ENCODE peak calls at places on chromosomes 13 and 19, in four cellular contexts. Y, B, F and T are unnamed samples.

GRCh38 chr13:39557285-39557955 is 45.6 kb downstream of the LHFPL6 start:
- DNase-seq in Y (no peak), B (no peak), F (no peak), T (no peak)

GRCh38 chr13:35927554-35927953 is 203.6 kb downstream of the DCLK1 start:
- DNase-seq in Y (peak), B (no peak), F (peak), T (no peak)

GRCh38 chr19:49896863-49897621 is at the start of gene IL4I1:
- DNase-seq in Y (peak), B (peak), F (no peak), T (no peak)

GRCh38 chr13:88303157-88303556 is 632.0 kb downstream of the SLITRK5 start:
- DNase-seq in Y (no peak), B (no peak), F (no peak), T (no peak)

GRCh38 chr19:27865927-27866777 is 1346.8 kb downstream of the UQCRFS1 start:
- DNase-seq in Y (no peak), B (no peak), F (no peak), T (no peak)

GRCh38 chr13:49213539-49213938 is 6.6 kb upstream of the MLNR start:
- DNase-seq in Y (no peak), B (no peak), F (no peak), T (no peak)

GRCh38 chr13:41060723-41061074 is 610 bp upstream of the WBP4 start:
- DNase-seq in Y (no peak), B (peak), F (peak), T (peak)

GRCh38 chr13:42487221-42487620 is 86.7 kb upstream of the TNFSF11 start:
- DNase-seq in Y (peak), B (no peak), F (no peak), T (no peak)

GRCh38 chr13:46624353-46624752 is 71.4 kb downstream of the LRCH1 start:
- DNase-seq in Y (no peak), B (no peak), F (no peak), T (no peak)

GRCh38 chr19:7550987-7551761 is 15.7 kb downstream of the PNPLA6 start:
- DNase-seq in Y (peak), B (no peak), F (peak), T (peak)

GRCh38 chr13:93304868-93305613 is 78.4 kb downstream of the GPC6 start:
- DNase-seq in Y (no peak), B (no peak), F (no peak), T (no peak)

GRCh38 chr13:109704771-109705628 is 81.4 kb downstream of the IRS2 start:
- DNase-seq in Y (no peak), B (no peak), F (peak), T (peak)

GRCh38 chr13:101211261-101211660 is 205.0 kb downstream of the NALCN start:
- DNase-seq in Y (peak), B (no peak), F (no peak), T (no peak)

GRCh38 chr13:23488442-23488841 is 54.9 kb upstream of the SACS start:
- DNase-seq in Y (peak), B (no peak), F (no peak), T (no peak)

GRCh38 chr13:108269601-108270328 is at the start of gene TNFSF13B:
- DNase-seq in Y (peak), B (peak), F (peak), T (peak)

GRCh38 chr13:100512422-100512821 is 76.2 kb downstream of the GGACT start:
- DNase-seq in Y (peak), B (no peak), F (no peak), T (no peak)

GRCh38 chr13:94617389-94618000 is 15.8 kb downstream of the GPR180 start:
- DNase-seq in Y (no peak), B (no peak), F (peak), T (no peak)

GRCh38 chr19:51703655-51704515 is 10.8 kb downstream of the SPACA6 start:
- DNase-seq in Y (peak), B (peak), F (peak), T (peak)

GRCh38 chr19:3343619-3344502 is 22.5 kb upstream of the NFIC start:
- DNase-seq in Y (peak), B (peak), F (peak), T (peak)

GRCh38 chr13:33662392-33662791 is 155.6 kb upstream of the RFC3 start:
- DNase-seq in Y (no peak), B (no peak), F (no peak), T (no peak)

GRCh38 chr13:95184317-95184716 is 116.9 kb downstream of the ABCC4 start:
- DNase-seq in Y (no peak), B (no peak), F (no peak), T (no peak)

GRCh38 chr13:40653558-40654318 is 12.7 kb downstream of the FOXO1 start:
- DNase-seq in Y (no peak), B (no peak), F (no peak), T (no peak)

GRCh38 chr13:30081331-30081730 is 226.0 kb downstream of the KATNAL1 start:
- DNase-seq in Y (no peak), B (no peak), F (no peak), T (no peak)

GRCh38 chr13:37701306-37701705 is 102.7 kb upstream of the POSTN start:
- DNase-seq in Y (peak), B (no peak), F (no peak), T (no peak)

GRCh38 chr13:95524270-95524901 is 28.1 kb upstream of the CLDN10 start:
- DNase-seq in Y (no peak), B (no peak), F (no peak), T (no peak)

GRCh38 chr13:77298403-77298802 is 28.5 kb downstream of the MYCBP2 start:
- DNase-seq in Y (no peak), B (no peak), F (no peak), T (no peak)

GRCh38 chr19:19261350-19262189 is 11.5 kb downstream of the TM6SF2 start:
- DNase-seq in Y (no peak), B (no peak), F (no peak), T (no peak)
- TF ChIP-seq POLR2A in Y (no peak), B (no peak), F (no peak), T (no peak)

DNA sequence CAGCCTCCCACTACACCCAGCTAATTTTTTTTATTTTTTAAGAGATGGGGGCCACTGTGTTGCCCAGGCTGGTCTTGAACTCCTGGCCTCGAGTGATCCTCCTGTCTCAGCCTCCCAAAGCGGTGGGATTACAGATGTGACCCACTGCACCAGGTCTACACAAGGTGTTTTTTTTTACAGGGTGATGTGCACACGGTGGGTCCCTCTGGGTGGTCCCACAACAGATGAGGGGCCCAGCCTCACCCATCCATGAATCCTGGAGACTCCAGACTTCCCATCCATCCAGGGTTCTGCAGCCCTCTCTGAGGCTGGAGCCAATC is 602 bp upstream of the KLF2 start:
- DNase-seq in Y (no peak), B (no peak), F (no peak), T (no peak)
- H3K4me3 ChIP-seq in Y (peak), B (peak), F (no peak), T (peak)

GRCh38 chr19:55461259-55461973 is at the start of gene ISOC2:
- DNase-seq in Y (peak), B (peak), F (peak), T (peak)
- TF ChIP-seq POLR2A in Y (peak), B (peak), F (peak), T (no peak)

GRCh38 chr13:111530137-111530536 is 209.7 kb downstream of the TEX29 start:
- DNase-seq in Y (no peak), B (no peak), F (no peak), T (no peak)

GRCh38 chr13:111533900-111534645 is 213.6 kb downstream of the TEX29 start:
- DNase-seq in Y (no peak), B (no peak), F (no peak), T (no peak)

GRCh38 chr13:111528513-111528912 is 208.1 kb downstream of the TEX29 start:
- DNase-seq in Y (no peak), B (no peak), F (no peak), T (no peak)

GRCh38 chr13:111532111-111532510 is 211.7 kb downstream of the TEX29 start:
- DNase-seq in Y (no peak), B (no peak), F (no peak), T (no peak)

DNA sequence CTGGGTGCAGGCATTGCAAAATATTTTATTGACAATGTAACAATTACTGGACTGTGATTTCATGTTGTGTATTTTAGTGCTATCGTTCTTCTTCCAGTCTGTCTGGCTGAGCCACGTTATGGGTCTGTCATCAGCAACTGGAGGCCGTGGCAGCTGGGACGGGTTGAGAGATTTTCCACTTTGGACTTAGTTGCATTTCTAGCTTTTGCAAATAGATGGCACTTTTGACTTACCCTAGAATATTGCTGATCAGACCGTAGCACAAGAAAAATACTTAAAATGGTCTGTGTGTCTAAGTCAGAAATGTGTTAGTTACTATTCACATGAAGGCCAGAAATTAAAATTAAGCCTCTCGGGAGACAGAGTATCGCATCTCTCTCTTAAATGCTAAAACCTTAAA is 211.1 kb downstream of the TEX29 start:
- DNase-seq in Y (peak), B (no peak), F (no peak), T (no peak)
- H3K4me3 ChIP-seq in Y (no peak), B (no peak), F (no peak), T (no peak)

GRCh38 chr19:35509018-35509652 is 4.3 kb downstream of the DMKN start:
- DNase-seq in Y (no peak), B (peak), F (no peak), T (no peak)
- TF ChIP-seq POLR2A in Y (no peak), B (no peak), F (no peak), T (no peak)

GRCh38 chr19:42281175-42282035 is 12.4 kb downstream of the CIC start:
- DNase-seq in Y (peak), B (no peak), F (peak), T (peak)

GRCh38 chr19:42279148-42279901 is 10.3 kb downstream of the CIC start:
- DNase-seq in Y (no peak), B (no peak), F (peak), T (no peak)

GRCh38 chr19:42277821-42278809 is 9.1 kb downstream of the CIC start:
- DNase-seq in Y (no peak), B (no peak), F (peak), T (peak)

GRCh38 chr19:42280761-42281174 is 11.7 kb downstream of the CIC start:
- DNase-seq in Y (peak), B (peak), F (peak), T (no peak)

DNA sequence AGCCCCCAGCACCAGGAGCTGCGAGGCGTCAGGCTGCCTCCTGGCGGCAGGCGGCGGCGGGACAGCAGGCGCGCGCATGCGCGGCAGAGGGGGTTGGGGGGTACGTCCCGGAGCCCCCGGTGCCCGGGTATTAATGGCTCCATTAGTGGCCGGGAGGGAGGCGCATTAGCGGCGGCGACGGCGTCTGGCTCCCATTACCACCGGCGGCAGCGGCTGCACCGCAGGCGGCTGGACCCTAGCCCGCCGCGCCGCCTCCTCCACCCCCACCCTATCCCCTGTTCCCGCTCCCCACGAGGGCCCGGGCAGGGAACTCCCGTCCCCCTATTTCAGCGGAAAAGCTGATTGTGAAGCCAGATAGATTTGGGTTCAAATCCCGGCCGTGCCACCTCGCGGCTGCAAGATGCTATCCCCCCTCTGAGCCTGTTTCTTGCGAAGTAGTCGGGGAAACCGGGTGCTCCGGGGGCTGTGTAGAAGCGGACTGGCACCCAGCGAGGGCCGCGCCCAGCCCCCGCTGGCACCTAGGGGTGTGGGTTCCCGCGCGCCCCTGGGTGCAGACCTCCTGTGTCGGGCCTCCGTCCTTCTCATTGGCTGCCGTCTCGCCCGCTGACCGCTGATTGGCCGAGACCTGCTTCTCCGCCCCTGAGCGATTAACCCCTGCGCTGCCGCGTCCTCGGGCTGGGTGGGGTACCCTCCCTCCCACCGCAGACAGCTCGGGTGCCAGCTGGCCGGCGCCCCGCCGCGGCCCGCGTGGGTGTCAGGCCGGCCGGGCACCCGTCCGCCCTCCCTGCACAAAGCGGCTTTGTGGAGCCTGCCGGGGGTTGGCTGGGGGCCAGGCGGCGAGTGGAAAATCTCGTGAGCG is 11.1 kb downstream of the CIC start:
- DNase-seq in Y (peak), B (peak), F (peak), T (peak)
- H3K4me3 ChIP-seq in Y (peak), B (peak), F (peak), T (peak)

DNA sequence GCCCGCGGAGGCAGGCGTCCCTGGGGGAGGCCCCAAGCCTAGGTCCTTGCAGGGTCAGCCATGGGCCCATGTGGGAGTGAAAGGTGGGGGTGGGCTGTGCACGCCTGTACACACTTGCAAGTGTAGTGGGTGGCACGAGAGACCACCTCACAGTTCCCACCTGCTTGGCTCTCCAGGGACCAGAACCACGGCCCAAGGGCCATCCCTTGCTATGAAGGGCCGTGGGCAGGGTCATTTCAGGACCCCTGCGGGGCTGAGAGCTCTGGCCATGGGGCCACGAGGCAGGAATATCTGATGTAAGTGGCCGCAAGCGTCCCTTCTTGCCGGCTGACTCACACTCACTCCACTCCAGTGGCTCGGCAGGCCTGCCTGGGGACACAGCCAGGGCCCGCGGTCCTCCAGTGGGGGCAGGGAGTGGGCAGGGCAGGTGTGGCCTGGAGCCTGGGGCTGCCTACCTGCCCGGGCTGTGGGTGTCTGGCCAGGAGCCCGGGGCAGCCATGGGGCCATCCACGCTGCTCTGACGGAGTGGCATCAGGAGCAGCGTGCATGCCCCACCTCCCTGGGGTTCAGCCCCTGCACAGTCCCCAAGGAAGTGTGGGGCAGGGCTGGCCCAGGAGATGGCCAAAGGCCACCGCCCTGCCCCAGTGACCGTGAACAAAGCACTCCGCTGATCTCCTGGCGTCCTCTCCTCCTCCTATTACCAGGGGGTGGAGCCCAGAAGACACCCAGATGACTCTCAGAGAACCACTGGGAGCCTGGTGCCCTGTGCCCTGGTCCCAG is 8.6 kb upstream of the MKNK2 start:
- DNase-seq in Y (peak), B (no peak), F (peak), T (peak)
- TF ChIP-seq POLR2A in Y (no peak), B (peak), F (peak), T (no peak)